ENCODE peak calls at places on chromosomes 2 and 18, in five cellular contexts. One of them, this sample, is unnamed.

GRCh38 chr2:101064868-101065549 is 62.9 kb downstream of the RPL31 start:
- DNase-seq in OCI-LY7: no peak
- DNase-seq in SJSA1: peak
- DNase-seq in breast epithelium: no peak
- DNase-seq in cardiac muscle cell: peak
- DNase-seq in this sample: peak

GRCh38 chr2:110149330-110150220 is 34.0 kb upstream of the MALL start:
- DNase-seq in OCI-LY7: no peak
- DNase-seq in SJSA1: peak
- DNase-seq in breast epithelium: no peak
- DNase-seq in cardiac muscle cell: peak
- DNase-seq in this sample: peak

GRCh38 chr2:3135676-3136075 is 241.9 kb downstream of the EIPR1 start:
- DNase-seq in OCI-LY7: no peak
- DNase-seq in SJSA1: no peak
- DNase-seq in breast epithelium: no peak
- DNase-seq in cardiac muscle cell: no peak
- DNase-seq in this sample: no peak

GRCh38 chr2:57180042-57180567 is 866.5 kb upstream of the VRK2 start:
- DNase-seq in OCI-LY7: no peak
- DNase-seq in SJSA1: peak
- DNase-seq in breast epithelium: no peak
- DNase-seq in cardiac muscle cell: peak
- DNase-seq in this sample: no peak

GRCh38 chr2:226213717-226214116 is 585.9 kb downstream of the IRS1 start:
- DNase-seq in OCI-LY7: no peak
- DNase-seq in SJSA1: peak
- DNase-seq in breast epithelium: no peak
- DNase-seq in cardiac muscle cell: peak
- DNase-seq in this sample: no peak

GRCh38 chr2:239936838-239937581 is 88.1 kb downstream of the NDUFA10 start:
- DNase-seq in OCI-LY7: no peak
- DNase-seq in SJSA1: no peak
- DNase-seq in breast epithelium: peak
- DNase-seq in cardiac muscle cell: no peak
- DNase-seq in this sample: no peak

GRCh38 chr2:23600336-23600735 is 215.4 kb downstream of the KLHL29 start:
- DNase-seq in OCI-LY7: no peak
- DNase-seq in SJSA1: no peak
- DNase-seq in breast epithelium: no peak
- DNase-seq in cardiac muscle cell: peak
- DNase-seq in this sample: no peak

GRCh38 chr2:158128168-158128973 is 26.7 kb downstream of the UPP2 start:
- DNase-seq in OCI-LY7: no peak
- DNase-seq in SJSA1: no peak
- DNase-seq in breast epithelium: no peak
- DNase-seq in cardiac muscle cell: no peak
- DNase-seq in this sample: no peak

GRCh38 chr18:50158866-50159653 is 35.9 kb downstream of the MYO5B start:
- DNase-seq in OCI-LY7: no peak
- DNase-seq in SJSA1: no peak
- DNase-seq in breast epithelium: no peak
- DNase-seq in cardiac muscle cell: no peak
- DNase-seq in this sample: peak

GRCh38 chr2:16728742-16729141 is 63.1 kb upstream of the CYRIA start:
- DNase-seq in OCI-LY7: peak
- DNase-seq in SJSA1: no peak
- DNase-seq in breast epithelium: no peak
- DNase-seq in cardiac muscle cell: no peak
- DNase-seq in this sample: no peak

GRCh38 chr2:102618452-102619413 is 620 bp upstream of the SLC9A2 start:
- DNase-seq in OCI-LY7: no peak
- DNase-seq in SJSA1: peak
- DNase-seq in breast epithelium: no peak
- DNase-seq in cardiac muscle cell: peak
- DNase-seq in this sample: no peak

GRCh38 chr2:20640411-20641122 is 10.3 kb downstream of the HS1BP3 start:
- DNase-seq in OCI-LY7: no peak
- DNase-seq in SJSA1: no peak
- DNase-seq in breast epithelium: no peak
- DNase-seq in cardiac muscle cell: no peak
- DNase-seq in this sample: no peak
- H3K27ac ChIP-seq in OCI-LY7: no peak
- H3K27ac ChIP-seq in SJSA1: no peak
- H3K27ac ChIP-seq in breast epithelium: peak
- H3K27ac ChIP-seq in cardiac muscle cell: no peak
- H3K27ac ChIP-seq in this sample: no peak

DNA sequence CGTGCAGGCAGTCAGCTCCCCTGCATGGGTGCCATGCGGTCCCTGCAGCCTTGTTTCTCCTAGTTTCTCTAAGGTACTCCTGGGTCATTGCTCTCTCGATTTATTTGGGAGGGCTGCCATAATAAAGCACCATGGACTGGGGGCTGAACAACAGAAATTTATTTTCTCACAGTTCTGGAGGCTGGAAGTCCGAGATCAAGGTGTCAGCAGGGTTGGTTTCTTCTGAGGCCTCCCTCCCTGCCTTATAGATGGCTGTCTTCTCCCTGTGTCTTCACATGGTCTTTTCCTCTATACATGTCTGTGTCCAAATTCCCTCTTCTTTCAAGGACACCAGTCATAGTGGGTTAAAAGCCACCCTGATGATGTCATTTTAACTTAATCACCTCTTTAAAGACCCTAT is 40.5 kb downstream of the RPL37A start:
- DNase-seq in OCI-LY7: no peak
- DNase-seq in SJSA1: no peak
- DNase-seq in breast epithelium: no peak
- DNase-seq in cardiac muscle cell: no peak
- DNase-seq in this sample: no peak
- H3K27ac ChIP-seq in OCI-LY7: no peak
- H3K27ac ChIP-seq in SJSA1: no peak
- H3K27ac ChIP-seq in breast epithelium: peak
- H3K27ac ChIP-seq in cardiac muscle cell: no peak
- H3K27ac ChIP-seq in this sample: peak

GRCh38 chr18:23629444-23629946 is 33.2 kb downstream of the ANKRD29 start:
- DNase-seq in OCI-LY7: no peak
- DNase-seq in SJSA1: no peak
- DNase-seq in breast epithelium: no peak
- DNase-seq in cardiac muscle cell: no peak
- DNase-seq in this sample: no peak
- H3K27ac ChIP-seq in OCI-LY7: no peak
- H3K27ac ChIP-seq in SJSA1: no peak
- H3K27ac ChIP-seq in breast epithelium: peak
- H3K27ac ChIP-seq in cardiac muscle cell: no peak
- H3K27ac ChIP-seq in this sample: no peak

DNA sequence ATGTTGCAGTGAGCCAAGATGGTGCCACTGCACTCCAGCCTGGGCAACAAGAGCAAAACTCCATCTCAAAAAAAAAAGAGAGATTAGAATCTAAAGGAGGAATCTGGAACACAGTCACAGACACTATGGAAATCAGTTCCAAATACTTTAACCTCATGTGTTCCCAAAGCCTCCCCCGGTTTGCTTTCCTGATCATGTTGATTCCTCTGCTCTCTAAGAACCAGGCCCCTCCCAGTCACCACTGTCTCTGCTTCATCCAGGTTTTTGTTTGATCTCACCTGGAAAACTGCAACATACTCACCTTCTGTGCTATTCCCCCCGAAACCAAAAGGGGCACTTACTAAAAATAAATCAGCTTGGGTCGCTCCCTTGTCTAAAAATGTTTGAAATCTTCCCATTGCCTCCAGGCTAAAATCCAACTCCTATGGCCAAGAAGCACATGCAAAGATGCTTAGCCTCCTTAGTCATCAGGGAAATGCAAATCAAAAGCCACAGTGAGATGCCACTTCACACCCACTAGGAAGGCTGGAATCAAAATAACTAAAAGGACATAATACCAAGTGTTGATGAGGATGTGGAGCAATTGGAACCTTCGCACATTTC is 6.2 kb upstream of the NEU2 start:
- DNase-seq in OCI-LY7: no peak
- DNase-seq in SJSA1: peak
- DNase-seq in breast epithelium: no peak
- DNase-seq in cardiac muscle cell: peak
- DNase-seq in this sample: peak
- H3K27ac ChIP-seq in OCI-LY7: no peak
- H3K27ac ChIP-seq in SJSA1: no peak
- H3K27ac ChIP-seq in breast epithelium: no peak
- H3K27ac ChIP-seq in cardiac muscle cell: no peak
- H3K27ac ChIP-seq in this sample: no peak

DNA sequence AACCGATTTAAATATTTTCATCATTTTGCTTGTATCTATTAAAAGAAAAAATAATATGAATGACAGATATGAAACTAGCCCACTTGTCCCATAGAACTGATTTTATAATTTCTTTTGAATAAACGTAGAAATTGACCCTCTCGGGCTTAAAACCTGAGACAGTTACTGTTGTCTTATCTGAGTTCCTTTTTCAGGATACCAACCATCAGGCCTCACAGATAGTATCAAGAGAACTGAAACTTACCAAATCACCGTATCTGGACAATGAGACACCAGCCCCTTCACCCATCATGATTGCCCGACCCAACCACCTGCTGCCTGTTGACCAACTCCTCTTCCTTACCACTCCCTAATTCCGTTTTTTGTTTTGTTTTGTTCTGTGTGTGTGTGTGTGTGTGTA is 53.7 kb downstream of the LCLAT1 start:
- DNase-seq in OCI-LY7: no peak
- DNase-seq in SJSA1: no peak
- DNase-seq in breast epithelium: no peak
- DNase-seq in cardiac muscle cell: no peak
- DNase-seq in this sample: no peak
- H3K27ac ChIP-seq in OCI-LY7: no peak
- H3K27ac ChIP-seq in SJSA1: no peak
- H3K27ac ChIP-seq in breast epithelium: no peak
- H3K27ac ChIP-seq in cardiac muscle cell: no peak
- H3K27ac ChIP-seq in this sample: no peak

DNA sequence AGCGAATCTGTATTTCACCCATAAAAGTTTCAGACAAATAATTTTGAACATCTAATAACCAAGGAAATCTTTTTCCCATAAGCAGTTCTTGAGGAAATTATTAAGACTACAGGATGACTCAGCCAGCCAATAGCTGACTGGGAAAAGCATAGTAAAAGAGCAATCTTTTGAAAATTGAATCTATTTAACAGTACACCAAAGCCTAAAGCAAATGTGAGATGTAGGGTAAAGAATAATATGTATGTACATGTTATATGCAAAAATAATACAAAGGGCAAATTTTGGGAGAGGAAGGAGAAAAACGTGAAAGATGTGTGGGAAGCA is 12.6 kb upstream of the KDSR start:
- DNase-seq in OCI-LY7: no peak
- DNase-seq in SJSA1: no peak
- DNase-seq in breast epithelium: no peak
- DNase-seq in cardiac muscle cell: no peak
- DNase-seq in this sample: no peak
- H3K27ac ChIP-seq in OCI-LY7: no peak
- H3K27ac ChIP-seq in SJSA1: no peak
- H3K27ac ChIP-seq in breast epithelium: no peak
- H3K27ac ChIP-seq in cardiac muscle cell: no peak
- H3K27ac ChIP-seq in this sample: peak

GRCh38 chr18:79528296-79528695 is 132.6 kb downstream of the NFATC1 start:
- DNase-seq in OCI-LY7: no peak
- DNase-seq in SJSA1: no peak
- DNase-seq in breast epithelium: no peak
- DNase-seq in cardiac muscle cell: no peak
- DNase-seq in this sample: no peak
- H3K27ac ChIP-seq in OCI-LY7: peak
- H3K27ac ChIP-seq in SJSA1: no peak
- H3K27ac ChIP-seq in breast epithelium: no peak
- H3K27ac ChIP-seq in cardiac muscle cell: no peak
- H3K27ac ChIP-seq in this sample: no peak

DNA sequence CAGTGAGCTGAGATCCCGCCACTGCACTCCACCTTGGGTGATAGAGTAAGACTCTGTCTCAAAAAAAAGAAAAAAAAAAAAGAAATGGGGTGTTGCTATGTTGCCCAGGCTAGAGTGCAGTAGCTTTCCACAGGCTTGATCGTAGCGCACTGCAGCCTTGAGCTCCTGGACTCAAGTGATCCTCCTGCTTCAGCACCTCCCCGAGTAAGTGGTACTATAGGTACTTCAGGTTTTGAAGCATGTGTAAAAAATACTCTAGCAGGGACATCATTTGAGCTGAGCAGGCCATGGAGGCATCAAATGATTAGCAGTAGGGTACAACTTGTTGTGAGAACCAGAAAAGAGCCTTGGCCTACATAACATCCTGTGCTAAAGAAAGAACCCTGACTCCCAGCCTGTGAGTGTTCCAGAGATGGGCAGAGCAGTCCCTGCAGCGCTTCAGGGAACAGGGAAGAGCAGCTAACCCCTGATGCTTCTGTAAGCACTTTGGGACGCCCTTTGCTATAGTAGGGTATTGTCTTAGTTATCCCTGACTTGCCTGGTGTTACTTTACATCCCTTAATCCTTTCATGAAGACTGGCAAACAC is 119.1 kb downstream of the NEDD4L start:
- DNase-seq in OCI-LY7: no peak
- DNase-seq in SJSA1: no peak
- DNase-seq in breast epithelium: no peak
- DNase-seq in cardiac muscle cell: no peak
- DNase-seq in this sample: no peak
- H3K27ac ChIP-seq in OCI-LY7: no peak
- H3K27ac ChIP-seq in SJSA1: no peak
- H3K27ac ChIP-seq in breast epithelium: no peak
- H3K27ac ChIP-seq in cardiac muscle cell: no peak
- H3K27ac ChIP-seq in this sample: no peak

This sample was measured in epithelial cell of prostate.